ENCODE peak calls at places on chromosomes 12 and 14, in four cellular contexts. N, T, Q and O are unnamed samples.

GRCh38 chr14:92449404-92449975 is 64.1 kb upstream of the RIN3 start:
- DNase-seq in Q (no peak), N (no peak), T (no peak), O (no peak)

GRCh38 chr12:89451876-89452275 is 72.7 kb downstream of the GALNT4 start:
- DNase-seq in T (peak), Q (no peak), N (no peak), O (no peak)

GRCh38 chr12:42426733-42427132 is 100.8 kb downstream of the PPHLN1 start:
- DNase-seq in Q (no peak), T (no peak), N (no peak), O (no peak)

GRCh38 chr12:111937429-111937828 is 75.5 kb downstream of the TMEM116 start:
- DNase-seq in N (no peak), Q (no peak), T (no peak), O (no peak)

GRCh38 chr12:119334459-119335170 is at the start of gene CCDC60:
- DNase-seq in N (no peak), T (peak), Q (no peak), O (peak)

GRCh38 chr12:102216086-102216691 is 18.6 kb upstream of the PMCH start:
- DNase-seq in N (no peak), T (no peak), Q (no peak), O (no peak)

GRCh38 chr12:122888232-122888752 is 7.6 kb downstream of the VPS37B start:
- DNase-seq in Q (no peak), N (no peak), T (peak), O (peak)

GRCh38 chr14:69573205-69573840 is 1.3 kb downstream of the CCDC177 start:
- DNase-seq in T (no peak), Q (no peak), N (no peak), O (no peak)

GRCh38 chr12:10453144-10453543 is at the start of gene KLRC1:
- DNase-seq in N (no peak), T (no peak), Q (no peak), O (no peak)

GRCh38 chr14:51205486-51205885 is 34.6 kb upstream of the TMX1 start:
- DNase-seq in T (peak), N (no peak), Q (no peak), O (no peak)

GRCh38 chr14:62763951-62764350 is 281.3 kb downstream of the KCNH5 start:
- DNase-seq in N (no peak), T (no peak), Q (no peak), O (no peak)

GRCh38 chr14:89429206-89430091 is 12.4 kb upstream of the FOXN3 start:
- DNase-seq in Q (no peak), T (no peak), N (no peak), O (no peak)

GRCh38 chr12:108442077-108442476 is 73.0 kb upstream of the FICD start:
- DNase-seq in T (no peak), Q (no peak), N (no peak), O (no peak)

DNA sequence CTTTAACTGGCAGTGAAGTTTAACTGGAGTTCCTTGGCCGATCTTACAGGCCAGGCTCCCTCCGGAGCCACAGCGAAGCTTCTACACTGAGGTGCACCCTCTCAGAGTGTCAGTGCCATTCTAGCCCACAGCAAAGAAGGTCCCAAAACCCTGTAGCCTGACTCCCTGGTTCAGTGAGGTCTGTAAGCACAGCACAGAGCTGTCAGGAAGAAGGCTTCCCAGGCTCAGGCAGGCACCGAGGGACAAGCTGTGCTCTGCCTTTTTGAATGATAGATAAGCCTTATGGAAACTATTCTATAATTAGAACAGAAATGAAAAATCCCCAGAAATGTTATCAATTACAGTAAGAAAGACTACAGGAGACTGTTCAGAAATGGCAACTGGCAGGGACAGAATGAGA is 40.2 kb downstream of the MOK start:
- DNase-seq in T (peak), Q (no peak), N (no peak), O (no peak)
- TF ChIP-seq POLR2A in T (no peak), Q (no peak), N (no peak), O (no peak)

GRCh38 chr14:52950410-52950897 is 396 bp downstream of the FERMT2 start:
- DNase-seq in T (peak), Q (no peak), N (no peak), O (peak)

GRCh38 chr14:52949711-52950409 is 990 bp downstream of the FERMT2 start:
- DNase-seq in T (peak), Q (no peak), N (peak), O (no peak)

GRCh38 chr14:52950898-52951729 is at the start of gene FERMT2:
- DNase-seq in T (peak), N (peak), Q (no peak), O (peak)

GRCh38 chr14:52951730-52952481 is 1.1 kb upstream of the FERMT2 start:
- DNase-seq in Q (no peak), T (peak), N (no peak), O (peak)

DNA sequence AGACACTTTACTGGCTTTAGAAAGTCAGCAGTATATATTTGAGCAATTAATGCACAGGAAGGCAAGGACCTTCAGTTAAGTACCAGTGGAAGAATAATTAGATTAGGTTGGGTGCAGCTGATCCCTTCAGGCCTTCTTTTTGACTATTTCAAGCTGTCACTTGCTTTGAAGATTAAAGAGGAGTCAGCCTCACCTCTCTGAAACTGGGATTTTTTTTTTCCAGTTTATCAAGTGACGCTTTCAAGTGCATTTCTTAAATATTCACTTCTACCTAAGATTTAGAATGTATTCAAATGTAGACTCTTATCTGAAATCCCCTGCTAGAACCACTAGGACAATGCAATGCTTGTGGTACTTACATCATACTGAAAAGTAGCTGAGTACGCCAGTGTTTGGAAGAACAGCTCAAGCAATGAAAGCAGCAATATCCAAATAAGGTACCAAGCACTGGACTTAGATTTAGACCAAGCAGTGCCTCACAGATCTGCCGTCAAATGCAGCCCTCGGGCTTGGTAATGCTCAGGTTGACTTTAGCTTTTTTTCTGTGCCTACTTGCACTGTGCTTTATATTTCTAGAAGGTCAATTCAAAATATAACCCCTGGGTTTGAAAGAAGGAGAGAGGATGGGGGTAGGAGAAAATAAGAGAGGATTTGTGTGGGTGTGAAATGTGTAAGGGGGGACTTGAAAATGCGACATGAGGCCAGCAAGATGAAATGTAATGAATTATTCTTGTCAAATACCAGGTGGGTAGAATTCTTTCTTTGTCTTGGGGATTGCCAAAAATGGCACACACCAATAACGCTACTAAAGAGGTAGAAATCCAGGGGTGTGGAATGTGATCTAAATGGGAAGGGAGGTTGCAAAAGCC is 3.7 kb upstream of the FERMT2 start:
- DNase-seq in N (no peak), T (no peak), Q (no peak), O (no peak)
- H3K4me3 ChIP-seq in N (no peak), T (no peak), Q (peak), O (no peak)

GRCh38 chr12:6851153-6851920 is at the start of gene CDCA3:
- DNase-seq in Q (peak), T (peak), N (peak), O (peak)
- TF ChIP-seq POLR2A in Q (peak), T (peak), N (peak), O (peak)

DNA sequence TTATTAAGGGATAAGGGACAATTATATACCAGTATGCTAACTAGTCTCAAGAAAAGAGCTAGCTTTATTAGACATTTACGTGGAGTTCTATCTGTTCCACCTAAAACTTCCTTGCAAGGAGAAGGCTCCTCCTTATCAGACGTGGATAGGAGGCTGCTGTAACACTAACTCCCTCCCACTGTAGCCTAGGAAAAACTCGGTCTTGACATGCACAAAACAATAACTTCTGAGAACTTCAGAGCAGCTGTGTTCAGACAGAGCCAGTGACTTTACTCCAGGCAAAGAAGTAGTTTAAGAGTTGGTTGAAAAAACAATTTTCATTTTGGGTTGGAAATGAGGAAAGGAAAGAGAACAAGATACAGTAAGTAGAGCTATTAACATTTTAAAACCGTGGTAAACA is 2.7 kb downstream of the ATF7 start:
- DNase-seq in N (no peak), T (peak), Q (no peak), O (no peak)
- H3K4me3 ChIP-seq in N (peak), T (peak), Q (peak), O (no peak)

GRCh38 chr12:56317675-56318074 is 1.9 kb upstream of the CNPY2 start:
- DNase-seq in N (no peak), Q (no peak), T (no peak), O (no peak)

GRCh38 chr12:56311003-56311402 is 4.8 kb downstream of the CNPY2 start:
- DNase-seq in Q (no peak), T (no peak), N (no peak), O (no peak)

GRCh38 chr12:56321027-56321426 is 5.2 kb upstream of the CNPY2 start:
- DNase-seq in T (no peak), Q (no peak), N (no peak), O (no peak)

GRCh38 chr12:56315256-56315625 is 547 bp downstream of the CNPY2 start:
- DNase-seq in N (no peak), Q (no peak), T (no peak), O (no peak)

DNA sequence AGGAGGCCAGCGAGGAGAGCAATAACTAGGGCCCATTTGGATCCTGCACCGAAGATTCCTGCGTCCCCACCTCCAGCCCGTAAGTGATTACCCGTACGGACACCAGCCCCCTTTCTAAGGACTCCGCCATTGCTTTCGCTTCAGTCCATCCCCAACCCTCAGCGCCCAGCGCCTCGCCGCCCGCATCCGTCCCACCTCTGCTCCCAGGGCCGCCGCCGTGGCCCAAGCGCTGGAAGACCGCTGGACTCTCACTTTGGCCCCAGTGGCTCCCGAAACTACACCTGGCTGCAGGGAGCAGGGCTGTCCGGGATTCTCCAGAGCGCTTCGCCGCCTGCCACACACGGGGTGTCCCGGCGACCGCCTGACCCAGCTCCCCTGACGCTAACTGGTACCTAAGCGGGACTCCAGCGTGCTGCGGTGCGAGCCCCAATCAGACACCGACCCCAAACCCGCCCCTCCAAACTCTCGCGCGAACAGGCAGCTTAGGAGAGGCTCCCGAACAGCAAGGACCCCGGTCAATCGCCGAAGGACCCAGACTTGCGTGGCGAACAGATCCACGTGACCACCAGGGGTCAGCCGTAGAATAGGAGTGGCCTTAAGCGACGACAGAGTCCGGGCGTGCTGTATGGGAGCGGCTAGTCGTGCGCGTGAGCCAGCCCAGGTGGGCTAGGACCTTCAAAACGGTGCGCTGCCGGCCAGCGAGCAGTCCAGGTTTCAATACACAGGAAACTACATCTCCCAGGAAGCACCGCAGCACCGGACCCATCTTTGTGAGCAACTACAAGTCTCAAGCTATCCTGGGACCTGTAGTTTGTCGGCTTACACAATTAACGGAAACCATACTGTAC is at the start of gene CNPY2:
- DNase-seq in T (peak), Q (peak), N (peak), O (peak)
- TF ChIP-seq POLR2A in T (no peak), Q (peak), N (peak), O (peak)

GRCh38 chr12:106245767-106246166 is 2.1 kb downstream of the CKAP4 start:
- DNase-seq in Q (no peak), T (no peak), N (no peak), O (peak)
- H3K4me3 ChIP-seq in Q (peak), T (no peak), N (peak), O (no peak)

DNA sequence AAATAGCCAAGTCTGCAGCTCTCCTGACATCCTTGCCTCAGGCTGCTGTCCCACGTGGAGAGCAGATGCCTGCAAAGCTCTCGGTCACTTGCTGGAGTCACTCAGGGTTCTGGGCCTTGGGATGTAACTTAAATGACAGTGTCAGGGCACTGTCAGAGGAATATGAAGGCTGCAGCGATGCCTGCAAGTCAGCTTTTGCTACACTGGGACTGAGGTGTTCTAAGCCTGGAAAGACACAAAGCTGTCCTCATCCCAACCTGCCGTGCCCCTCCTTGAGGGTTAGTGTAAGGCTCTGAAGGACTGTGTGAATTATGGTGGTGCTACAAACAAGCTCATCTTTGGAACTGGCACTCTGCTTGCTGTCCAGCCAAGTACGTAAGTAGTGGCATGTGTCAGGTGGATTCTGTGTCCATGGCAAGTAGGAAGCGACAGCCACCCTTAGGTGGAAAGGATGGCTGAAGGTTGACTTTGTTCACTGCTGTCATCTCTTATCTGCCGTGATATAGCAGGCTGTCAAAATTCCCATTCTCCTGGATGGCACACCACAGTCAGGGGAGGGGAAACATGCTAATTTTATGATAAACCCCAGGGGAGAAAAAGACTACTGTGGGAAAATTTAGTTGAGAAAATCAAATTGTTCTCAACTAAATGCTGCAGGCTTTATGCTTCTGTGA is 79.9 kb downstream of the DAD1 start:
- DNase-seq in T (no peak), N (no peak), Q (no peak), O (no peak)
- TF ChIP-seq POLR2A in T (no peak), N (no peak), Q (no peak), O (no peak)

GRCh38 chr12:125256537-125256936 is 191.3 kb downstream of the AACS start:
- DNase-seq in T (no peak), Q (no peak), N (no peak), O (no peak)
- H3K4me3 ChIP-seq in T (no peak), Q (no peak), N (no peak), O (no peak)

GRCh38 chr12:1804545-1805332 is 15.6 kb upstream of the LRTM2 start:
- DNase-seq in T (peak), N (peak), Q (no peak), O (peak)
- TF ChIP-seq POLR2A in T (no peak), N (no peak), Q (no peak), O (no peak)

GRCh38 chr14:83799230-83799629 is 1730.7 kb upstream of the FLRT2 start:
- DNase-seq in N (no peak), Q (no peak), T (no peak), O (no peak)

DNA sequence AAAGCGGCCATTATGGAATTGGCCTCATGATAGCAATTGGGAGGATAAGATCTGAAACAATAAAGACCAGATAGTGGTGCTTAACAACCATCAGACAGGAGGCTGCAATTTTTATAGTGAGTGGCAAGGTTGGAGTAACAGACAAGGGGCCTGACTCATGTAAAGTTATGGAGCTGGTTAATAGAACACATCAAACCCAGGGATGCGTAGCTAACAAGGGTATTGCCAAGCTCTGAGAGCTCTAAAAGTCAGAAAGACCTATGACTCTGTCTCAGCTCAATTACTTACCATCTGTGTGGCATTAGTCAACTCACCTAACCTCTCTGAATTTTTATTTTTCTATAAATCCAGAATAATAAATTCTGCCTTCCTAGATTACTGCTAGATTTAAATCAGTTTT is 1731.5 kb upstream of the FLRT2 start:
- DNase-seq in N (no peak), Q (no peak), T (no peak), O (no peak)
- H3K4me3 ChIP-seq in N (no peak), Q (no peak), T (no peak), O (no peak)